ENCODE peak calls at places on chromosomes 13 and 19, in nine cellular contexts. J is left colon, F is foreskin fibroblast, R is progenitor cell of endocrine pancreas, I is amygdala, U is Peyer's patch, G is fibroblast of lung, Q is MM.1S, V is T-helper 17 cell. B is an unnamed sample.

GRCh38 chr19:795691-796581 is 1.3 kb upstream of the PTBP1 start:
- DNase-seq in R (no peak), I (no peak), U (no peak), V (no peak), J (no peak), F (no peak), G (no peak), Q (no peak), B (no peak)

GRCh38 chr13:102369303-102369702 is 32.5 kb downstream of the FGF14 start:
- DNase-seq in Q (no peak), F (no peak), U (no peak), J (no peak), V (no peak), G (no peak), R (no peak), I (no peak), B (peak)

GRCh38 chr19:55080121-55080914 is 4.6 kb downstream of the EPS8L1 start:
- DNase-seq in I (no peak), R (no peak), G (peak), F (peak), U (peak), J (peak), V (peak), Q (no peak), B (peak)

GRCh38 chr13:28046981-28047380 is 53.4 kb downstream of the FLT3 start:
- DNase-seq in U (no peak), F (peak), V (no peak), I (no peak), Q (no peak), G (peak), J (no peak), R (no peak), B (no peak)

GRCh38 chr19:48540110-48540509 is 11.9 kb upstream of the SULT2B1 start:
- DNase-seq in G (no peak), U (no peak), J (no peak), Q (no peak), F (no peak), I (peak), V (no peak), R (no peak), B (peak)

GRCh38 chr19:43524922-43525835 is 1.8 kb downstream of the ETHE1 start:
- DNase-seq in U (peak), Q (no peak), V (no peak), I (peak), F (no peak), R (no peak), J (peak), G (peak), B (no peak)

GRCh38 chr13:20400774-20401173 is 124.9 kb downstream of the CRYL1 start:
- DNase-seq in G (peak), U (no peak), Q (no peak), I (no peak), V (no peak), J (no peak), F (peak), R (no peak), B (no peak)

GRCh38 chr19:19508217-19508616 is 7.1 kb downstream of the TSSK6 start:
- DNase-seq in G (no peak), I (no peak), V (no peak), Q (no peak), F (no peak), U (no peak), J (no peak), R (no peak), B (no peak)

GRCh38 chr13:109810761-109811510 is 24.6 kb upstream of the IRS2 start:
- DNase-seq in V (no peak), Q (no peak), J (no peak), F (no peak), R (no peak), U (no peak), I (no peak), G (no peak), B (no peak)

GRCh38 chr19:1384478-1385110 is 887 bp downstream of the NDUFS7 start:
- DNase-seq in V (no peak), R (no peak), I (no peak), Q (peak), G (no peak), J (no peak), F (no peak), U (no peak), B (no peak)

GRCh38 chr19:21468791-21469190 is 36.6 kb upstream of the ZNF429 start:
- DNase-seq in G (no peak), Q (no peak), F (no peak), J (no peak), U (no peak), V (no peak), R (no peak), I (no peak), B (no peak)

GRCh38 chr19:57068921-57069697 is 50.7 kb upstream of the USP29 start:
- DNase-seq in Q (no peak), R (no peak), J (no peak), I (peak), F (no peak), V (no peak), U (no peak), G (no peak), B (peak)

GRCh38 chr19:47226426-47227346 is 4.3 kb downstream of the BBC3 start:
- DNase-seq in J (peak), G (peak), R (no peak), V (no peak), Q (peak), I (peak), U (peak), F (peak), B (no peak)

GRCh38 chr13:26813626-26814348 is 53.2 kb upstream of the GPR12 start:
- DNase-seq in F (no peak), R (no peak), J (no peak), U (no peak), Q (no peak), G (no peak), I (no peak), V (no peak), B (no peak)

GRCh38 chr13:85367887-85368286 is 431.3 kb downstream of the SLITRK6 start:
- DNase-seq in Q (no peak), G (peak), V (no peak), F (no peak), R (no peak), I (no peak), U (no peak), J (no peak), B (no peak)

GRCh38 chr13:21526707-21527454 is 67.8 kb upstream of the ZDHHC20 start:
- DNase-seq in V (no peak), J (no peak), U (no peak), Q (no peak), F (no peak), R (no peak), I (no peak), G (no peak), B (no peak)

GRCh38 chr19:51187395-51188226 is 37.3 kb upstream of the CD33 start:
- DNase-seq in R (no peak), G (no peak), J (no peak), V (no peak), Q (no peak), I (no peak), F (no peak), U (no peak), B (no peak)

GRCh38 chr13:99085139-99085845 is 107.4 kb upstream of the DOCK9 start:
- DNase-seq in G (no peak), R (no peak), U (no peak), F (no peak), Q (no peak), I (no peak), V (peak), J (no peak), B (no peak)

GRCh38 chr19:48859711-48860572 is 8.5 kb downstream of the PLEKHA4 start:
- DNase-seq in Q (no peak), I (no peak), U (no peak), J (no peak), R (no peak), F (no peak), V (no peak), G (no peak), B (no peak)

GRCh38 chr13:26663801-26664200 is 96.8 kb downstream of the GPR12 start:
- DNase-seq in Q (peak), V (no peak), I (no peak), F (no peak), G (no peak), U (no peak), R (no peak), J (no peak), B (peak)

GRCh38 chr13:36370108-36370429 is 23.9 kb upstream of the SPART start:
- DNase-seq in J (no peak), U (no peak), F (no peak), G (peak), I (peak), Q (no peak), R (no peak), V (no peak), B (no peak)

GRCh38 chr13:112447761-112448603 is 71.8 kb downstream of the SPACA7 start:
- DNase-seq in U (no peak), Q (no peak), G (no peak), I (no peak), R (no peak), J (no peak), V (no peak), F (no peak), B (no peak)

GRCh38 chr19:18513868-18514267 is 8.0 kb downstream of the ELL start:
- DNase-seq in V (no peak), I (no peak), F (no peak), G (no peak), U (no peak), J (no peak), Q (no peak), R (no peak), B (no peak)

GRCh38 chr13:79258489-79258888 is 147.6 kb downstream of the RBM26 start:
- DNase-seq in F (no peak), U (no peak), I (no peak), G (no peak), Q (peak), V (no peak), R (no peak), J (no peak), B (no peak)

GRCh38 chr13:68745517-68745916 is 1362.1 kb upstream of the ATXN8OS start:
- DNase-seq in U (no peak), J (no peak), F (no peak), Q (no peak), G (no peak), R (no peak), V (no peak), I (no peak), B (no peak)

GRCh38 chr13:19958119-19959111 is at the start of gene ZMYM2:
- DNase-seq in R (peak), I (peak), U (peak), F (peak), G (peak), Q (peak), J (peak), V (peak), B (peak)

GRCh38 chr19:16160943-16161560 is 12.3 kb downstream of the CIB3 start:
- DNase-seq in I (no peak), U (no peak), V (no peak), R (no peak), G (peak), F (peak), Q (no peak), J (no peak), B (no peak)

GRCh38 chr19:17468302-17469091 is 1.8 kb upstream of the SLC27A1 start:
- DNase-seq in V (no peak), R (no peak), U (no peak), G (peak), Q (no peak), J (peak), F (peak), I (peak), B (no peak)

GRCh38 chr19:51111606-51112005 is 3.4 kb upstream of the CTU1 start:
- DNase-seq in R (no peak), V (no peak), U (no peak), G (no peak), I (no peak), J (no peak), Q (no peak), F (no peak), B (no peak)

B was measured in NCI-H1930.